ENCODE peak calls at places on chromosomes 4 and X, in nine cellular contexts. Q, I, M, B, C, W, Y, L and F are unnamed samples.

GRCh38 chr4:46931981-46932380 is 22.9 kb upstream of the COX7B2 start:
- DNase-seq in W (no peak), C (peak; percentile 76), B (peak; percentile 61), L (peak; percentile 10), Y (no peak), Q (no peak), I (no peak), M (no peak), F (no peak)

GRCh38 chr4:154231796-154232478 is 259.7 kb downstream of the DCHS2 start:
- DNase-seq in Q (no peak), L (no peak), W (no peak), M (no peak), C (no peak), Y (no peak), B (no peak), I (no peak), F (no peak)

GRCh38 chrX:18428006-18428405 is 2.6 kb downstream of the CDKL5 start:
- DNase-seq in Y (no peak), C (no peak), B (no peak), Q (no peak), M (no peak), W (no peak), I (no peak), L (no peak), F (no peak)

GRCh38 chrX:18701621-18702361 is 5.7 kb upstream of the PPEF1 start:
- DNase-seq in I (peak; percentile 65), Y (peak; percentile 42), M (no peak), C (peak; percentile 45), B (no peak), L (peak; percentile 13), Q (no peak), W (peak; percentile 85), F (no peak)

GRCh38 chr4:73311428-73311827 is 52.8 kb upstream of the ANKRD17 start:
- DNase-seq in Y (no peak), M (no peak), I (no peak), L (no peak), W (no peak), C (peak; percentile 81), B (peak; percentile 5), Q (no peak), F (no peak)

GRCh38 chrX:56563231-56564116 is at the start of gene UBQLN2:
- DNase-seq in M (no peak), Q (peak; percentile 77), L (peak; percentile 85), W (peak; percentile 82), C (peak; percentile 83), B (peak; percentile 80), I (peak; percentile 60), Y (peak; percentile 73), F (peak; percentile 75)

GRCh38 chr4:16290681-16291420 is 64.6 kb upstream of the TAPT1 start:
- DNase-seq in C (no peak), L (no peak), Q (no peak), Y (no peak), W (no peak), I (no peak), B (no peak), M (no peak), F (no peak)

GRCh38 chrX:15750611-15751159 is 12.6 kb downstream of the CA5B start:
- DNase-seq in M (no peak), W (no peak), I (no peak), L (no peak), Q (no peak), Y (no peak), B (no peak), C (no peak), F (no peak)

GRCh38 chr4:102390438-102390837 is 45.2 kb upstream of the SLC39A8 start:
- DNase-seq in B (no peak), Q (no peak), C (no peak), W (no peak), L (no peak), Y (no peak), I (no peak), M (no peak), F (no peak)

GRCh38 chr4:26105372-26105771 is 191.4 kb downstream of the SMIM20 start:
- DNase-seq in M (no peak), L (no peak), W (no peak), C (peak; percentile 36), B (no peak), Y (no peak), I (no peak), Q (no peak), F (no peak)

GRCh38 chrX:12791253-12792228 is at the start of gene PRPS2:
- DNase-seq in I (peak; percentile 47), L (peak; percentile 79), B (peak; percentile 47), Y (peak; percentile 67), Q (peak; percentile 88), C (peak; percentile 36), W (peak; percentile 69), M (no peak), F (peak; percentile 66)

GRCh38 chrX:46628406-46629371 is 55.1 kb downstream of the CHST7 start:
- DNase-seq in I (no peak), W (no peak), L (peak; percentile 16), B (no peak), M (no peak), Y (peak; percentile 34), Q (no peak), C (peak; percentile 90), F (no peak)

GRCh38 chr4:7815981-7816380 is 123.7 kb downstream of the AFAP1 start:
- DNase-seq in C (no peak), Y (no peak), B (no peak), M (no peak), Q (no peak), I (no peak), L (no peak), W (no peak), F (no peak)

GRCh38 chr4:11259837-11260236 is 168.9 kb downstream of the HS3ST1 start:
- DNase-seq in M (no peak), W (no peak), I (no peak), Y (no peak), C (no peak), Q (no peak), B (no peak), L (no peak), F (no peak)

GRCh38 chrX:55777596-55777995 is 60.0 kb downstream of the RRAGB start:
- DNase-seq in Q (no peak), L (no peak), B (no peak), Y (no peak), M (no peak), C (no peak), I (no peak), W (no peak), F (no peak)

GRCh38 chr4:186400676-186401075 is 134.7 kb downstream of the F11 start:
- DNase-seq in Y (no peak), B (no peak), W (no peak), C (no peak), L (peak; percentile 12), I (no peak), M (no peak), Q (no peak), F (no peak)

GRCh38 chrX:78092296-78092695 is 11.8 kb upstream of the PGK1 start:
- DNase-seq in Q (no peak), Y (no peak), L (no peak), C (peak; percentile 82), B (peak; percentile 52), W (no peak), I (peak; percentile 34), M (no peak), F (no peak)

GRCh38 chrX:64885850-64886249 is 90.4 kb downstream of the ZC4H2 start:
- DNase-seq in M (no peak), Q (peak; percentile 21), C (no peak), I (no peak), L (peak; percentile 11), B (peak; percentile 1), Y (no peak), W (no peak), F (no peak)

GRCh38 chrX:50082741-50083140 is 118.1 kb downstream of the AKAP4 start:
- DNase-seq in M (no peak), Y (no peak), C (no peak), I (no peak), W (no peak), B (no peak), L (no peak), Q (no peak), F (no peak)

GRCh38 chrX:50075630-50076349 is 125.0 kb downstream of the AKAP4 start:
- DNase-seq in Y (no peak), Q (no peak), C (no peak), M (no peak), B (no peak), I (no peak), L (no peak), W (no peak), F (no peak)

GRCh38 chrX:50081282-50081955 is 119.4 kb downstream of the AKAP4 start:
- DNase-seq in B (peak; percentile 49), L (peak; percentile 27), Q (peak; percentile 27), Y (peak; percentile 34), I (no peak), W (peak; percentile 54), C (peak; percentile 23), M (no peak), F (no peak)
- TF ChIP-seq CTCF in B (peak; percentile 43), L (peak; percentile 21), Q (peak; percentile 45), Y (no peak), I (no peak), W (no peak), C (peak; percentile 33), M (peak; percentile 66), F (no peak)

DNA sequence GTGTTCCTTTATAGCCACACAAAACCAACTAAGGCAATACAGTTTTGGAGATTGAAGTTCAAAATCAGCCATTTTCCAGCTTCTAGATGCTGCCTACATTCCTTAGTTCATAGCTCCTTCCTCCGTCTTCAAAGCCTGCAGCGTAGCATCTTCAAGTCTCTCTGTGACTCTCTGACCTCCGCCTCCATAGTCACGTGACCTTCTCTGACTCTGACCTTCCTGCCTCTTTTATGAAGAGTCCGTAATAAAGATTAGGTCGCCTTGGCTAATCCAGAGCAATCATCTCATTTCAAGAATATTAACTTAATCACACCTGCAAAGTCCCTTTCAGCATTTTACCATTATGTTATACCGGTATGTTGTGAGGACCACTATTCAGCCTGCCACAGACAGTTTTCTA is 60.4 kb downstream of the ZCCHC12 start:
- DNase-seq in Q (no peak), C (no peak), L (no peak), M (no peak), I (no peak), Y (no peak), W (no peak), B (no peak), F (no peak)
- H3K27ac ChIP-seq in Q (no peak overlapping the region), C (no peak overlapping the region), L (no peak overlapping the region), M (no peak overlapping the region), I (no peak overlapping the region), Y (no peak overlapping the region), W (no peak overlapping the region), B (no peak overlapping the region), F (no peak overlapping the region)

GRCh38 chr4:122759639-122760310 is 27.3 kb downstream of the BBS12 start:
- DNase-seq in Q (no peak), I (no peak), L (no peak), M (no peak), C (peak; percentile 58), Y (no peak), B (no peak), W (no peak), F (no peak)
- TF ChIP-seq CTCF in Q (peak; percentile 57), I (peak; percentile 60), L (peak; percentile 8), M (no peak), C (peak; percentile 61), Y (no peak), B (peak; percentile 58), W (no peak), F (no peak)

DNA sequence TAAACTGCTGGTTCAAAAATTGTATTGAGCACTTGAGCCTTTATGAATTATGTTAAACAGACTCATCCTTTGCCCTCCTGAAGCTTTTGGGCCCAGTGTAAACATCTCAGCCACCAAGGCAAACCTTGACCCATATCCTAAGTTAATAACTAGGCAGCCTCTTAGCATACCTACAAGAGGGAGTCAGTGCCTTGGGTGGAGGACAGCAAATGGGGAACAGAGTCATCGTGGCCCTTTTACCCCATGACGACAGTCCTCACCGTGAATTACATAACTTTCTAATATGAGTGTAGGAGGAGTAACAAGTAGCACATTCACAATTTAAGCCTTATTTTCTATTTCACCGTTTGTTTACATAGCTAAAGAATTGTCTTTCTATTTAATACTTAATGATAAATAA is 16.8 kb downstream of the CLDN22 start:
- DNase-seq in L (no peak), C (no peak), I (no peak), Q (no peak), W (no peak), B (no peak), M (no peak), Y (no peak), F (no peak)
- H3K27ac ChIP-seq in L (no peak overlapping the region), C (no peak overlapping the region), I (no peak overlapping the region), Q (no peak overlapping the region), W (no peak overlapping the region), B (no peak overlapping the region), M (no peak overlapping the region), Y (no peak overlapping the region), F (no peak overlapping the region)